ENCODE peak calls at places on chromosome 5, in eight cellular contexts. I is SK-N-SH, A is fibroblast of lung, F is MM.1S, H is osteoblast, M is neural progenitor cell, P is mammary epithelial cell, E is K562. B is an unnamed sample. For H3K27me3 and H4K20me1, the result is how much of the 10 kb centered on the place peaks cover.

GRCh38 chr5:118834710-118835109 is 153.6 kb downstream of the DTWD2 start:
- DNase-seq in P (no peak), M (no peak), I (no peak), E (no peak), A (no peak), F (no peak), H (no peak), B (no peak)

GRCh38 chr5:42950466-42951168 is 89.5 kb downstream of the ANXA2R start:
- DNase-seq in E (peak), I (peak), P (peak), A (peak), H (peak), M (no peak), F (peak), B (peak)

GRCh38 chr5:124057161-124057814 is 545.3 kb downstream of the CSNK1G3 start:
- DNase-seq in H (peak), E (no peak), A (no peak), P (peak), I (no peak), M (no peak), F (peak), B (no peak)

GRCh38 chr5:134625559-134625958 is 7.1 kb downstream of the SAR1B start:
- DNase-seq in M (no peak), A (no peak), H (no peak), P (no peak), E (no peak), I (no peak), F (no peak), B (no peak)

GRCh38 chr5:149238540-149238939 is 33.1 kb upstream of the AFAP1L1 start:
- DNase-seq in F (no peak), A (no peak), H (no peak), M (no peak), P (no peak), I (no peak), E (no peak), B (no peak)

GRCh38 chr5:33244441-33245150 is 196.2 kb upstream of the TARS1 start:
- DNase-seq in I (no peak), P (no peak), H (peak), F (no peak), M (no peak), A (no peak), E (no peak), B (no peak)

GRCh38 chr5:43039468-43040286 is 442 bp downstream of the ANXA2R start:
- DNase-seq in A (peak), I (peak), H (peak), F (peak), E (peak), P (no peak), M (peak), B (no peak)

GRCh38 chr5:137564475-137564961 is 65.4 kb upstream of the SPOCK1 start:
- DNase-seq in H (no peak), I (no peak), F (no peak), E (no peak), M (peak), P (peak), A (no peak), B (no peak)

GRCh38 chr5:96745025-96745424 is 62.7 kb downstream of the ERAP1 start:
- DNase-seq in M (no peak), E (no peak), I (no peak), H (no peak), F (no peak), P (no peak), A (no peak), B (no peak)

GRCh38 chr5:141488591-141489478 is at the start of gene PCDHGC5:
- DNase-seq in H (peak), I (no peak), F (no peak), A (peak), E (no peak), P (peak), M (no peak), B (peak)

GRCh38 chr5:28850320-28850921 is 1812.0 kb upstream of the CDH9 start:
- DNase-seq in P (peak), I (no peak), E (no peak), H (peak), F (no peak), A (no peak), M (no peak), B (no peak)

GRCh38 chr5:150263801-150264621 is 25.6 kb downstream of the CAMK2A start:
- DNase-seq in E (no peak), F (no peak), H (peak), M (no peak), P (peak), I (peak), A (peak), B (peak)

GRCh38 chr5:62600560-62601252 is 22.1 kb downstream of the LRRC70 start:
- DNase-seq in M (no peak), A (no peak), I (no peak), P (no peak), H (no peak), F (peak), E (no peak), B (no peak)

GRCh38 chr5:160769264-160769663 is 82.7 kb downstream of the ATP10B start:
- DNase-seq in H (no peak), I (no peak), P (no peak), M (no peak), A (no peak), E (no peak), F (no peak), B (no peak)

GRCh38 chr5:13976867-13977479 is 32.5 kb upstream of the DNAH5 start:
- DNase-seq in I (peak), M (peak), F (peak), A (peak), E (peak), P (peak), H (peak), B (no peak)

GRCh38 chr5:8059337-8059736 is 190.4 kb downstream of the MTRR start:
- DNase-seq in P (no peak), E (no peak), M (no peak), A (no peak), I (no peak), H (no peak), F (no peak), B (no peak)

GRCh38 chr5:75049581-75050274 is 2.6 kb downstream of the GCNT4 start:
- DNase-seq in H (peak), A (peak), M (peak), P (peak), I (peak), F (peak), E (peak), B (peak)

GRCh38 chr5:153551537-153552079 is 61.1 kb downstream of the GRIA1 start:
- DNase-seq in I (peak), P (peak), M (peak), E (no peak), H (peak), A (peak), F (no peak), B (peak)

GRCh38 chr5:124906339-124907097 is 160.1 kb upstream of the ZNF608 start:
- DNase-seq in H (peak), E (no peak), A (peak), M (peak), F (peak), P (peak), I (peak), B (no peak)

GRCh38 chr5:172887735-172888134 is 53.7 kb downstream of the ERGIC1 start:
- DNase-seq in H (peak), P (no peak), I (no peak), E (no peak), A (peak), M (no peak), F (no peak), B (no peak)

GRCh38 chr5:174951151-174951780 is 226.9 kb downstream of the MSX2 start:
- DNase-seq in E (peak), H (peak), P (peak), A (peak), M (peak), I (peak), F (peak), B (peak)

GRCh38 chr5:171975877-171976667 is 30.4 kb downstream of the FBXW11 start:
- DNase-seq in F (no peak), H (no peak), I (no peak), E (no peak), A (no peak), M (no peak), P (no peak), B (no peak)

GRCh38 chr5:61313960-61314681 is 17.9 kb upstream of the ZSWIM6 start:
- DNase-seq in A (peak), E (no peak), P (peak), M (no peak), H (peak), I (no peak), F (no peak), B (no peak)

GRCh38 chr5:52604151-52604550 is 183.6 kb upstream of the ITGA1 start:
- DNase-seq in I (no peak), P (no peak), F (no peak), M (no peak), H (no peak), E (no peak), A (no peak), B (no peak)

GRCh38 chr5:65247594-65247993 is 234.1 kb downstream of the ADAMTS6 start:
- DNase-seq in H (no peak), I (no peak), M (no peak), A (no peak), E (no peak), F (no peak), P (peak), B (no peak)

GRCh38 chr5:172637740-172638139 is 3.3 kb upstream of the NEURL1B start:
- DNase-seq in F (no peak), H (no peak), P (no peak), M (no peak), A (no peak), I (no peak), E (no peak), B (no peak)

GRCh38 chr5:76785493-76785892 is 33.3 kb upstream of the F2RL1 start:
- DNase-seq in I (no peak), P (peak), F (no peak), E (no peak), A (no peak), H (peak), M (no peak), B (no peak)

GRCh38 chr5:127938746-127939145 is 144.8 kb upstream of the SLC12A2 start:
- DNase-seq in E (no peak), M (no peak), F (no peak), I (no peak), A (no peak), P (no peak), H (peak), B (no peak)

GRCh38 chr5:163506726-163507125 is 1.3 kb downstream of the MAT2B start:
- DNase-seq in P (peak), A (peak), E (no peak), I (no peak), M (no peak), F (peak), H (peak), B (no peak)

GRCh38 chr5:43664641-43665040 is 61.7 kb downstream of the NNT start:
- DNase-seq in E (no peak), M (no peak), F (no peak), H (peak), I (no peak), A (peak), P (no peak), B (no peak)

GRCh38 chr5:80701597-80701996 is 46.8 kb upstream of the DHFR start:
- DNase-seq in E (no peak), F (no peak), P (no peak), A (no peak), M (no peak), I (no peak), H (no peak), B (no peak)

GRCh38 chr5:76257897-76258296 is 145.2 kb upstream of the IQGAP2 start:
- DNase-seq in A (no peak), F (no peak), E (no peak), P (no peak), I (no peak), H (no peak), M (no peak), B (no peak)

GRCh38 chr5:34582364-34582763 is 73.8 kb upstream of the RAI14 start:
- DNase-seq in A (no peak), H (no peak), M (peak), E (no peak), I (no peak), F (no peak), P (no peak), B (no peak)

GRCh38 chr5:32193591-32193990 is 19.5 kb upstream of the GOLPH3 start:
- DNase-seq in A (peak), M (no peak), P (peak), E (no peak), H (peak), I (peak), F (no peak), B (no peak)

GRCh38 chr5:172556971-172557461 is 84.0 kb upstream of the NEURL1B start:
- DNase-seq in E (peak), P (no peak), I (no peak), M (peak), F (no peak), H (no peak), A (peak), B (no peak)

GRCh38 chr5:139820606-139821005 is 25.0 kb downstream of the PSD2 start:
- DNase-seq in A (no peak), P (no peak), M (no peak), I (no peak), E (no peak), F (no peak), H (peak), B (no peak)
- H3K27me3 ChIP-seq in A (under half), P (under half), M (under half), I (under half), E (under half), F (under half), H (under half), B (under half)

GRCh38 chr5:98602534-98603112 is 170.8 kb upstream of the RGMB start:
- DNase-seq in I (no peak), H (no peak), E (no peak), A (no peak), P (no peak), M (no peak), F (no peak), B (no peak)
- H4K20me1 ChIP-seq in I (under half), H (under half), E (under half), A (under half), P (under half), M (under half), F (under half), B (under half)

DNA sequence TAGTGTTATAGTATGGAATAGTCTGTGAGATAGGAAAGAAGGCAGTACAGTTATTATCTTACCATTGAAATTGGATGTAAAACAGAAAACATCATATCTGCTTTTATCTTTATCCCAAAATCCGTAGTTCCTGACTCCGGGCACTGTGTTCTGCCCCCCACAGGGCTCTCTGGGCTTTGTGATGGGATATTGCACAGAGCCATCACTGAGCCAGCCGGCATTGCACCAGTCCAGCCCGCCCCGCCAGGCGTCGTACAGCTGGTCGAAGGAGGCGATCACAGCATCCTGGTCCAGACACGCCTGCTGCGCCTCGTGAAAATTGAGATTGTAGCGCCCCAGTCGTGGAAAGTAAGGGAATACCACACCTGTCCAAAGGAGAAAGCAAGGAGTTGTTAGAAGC is 76.4 kb downstream of the HAPLN1 start:
- DNase-seq in I (no peak), M (no peak), F (no peak), H (no peak), E (no peak), A (no peak), P (no peak), B (no peak)
- H3K27me3 ChIP-seq in I (under half), M (under half), F (under half), H (under half), E (under half), A (under half), P (under half), B (under half)

GRCh38 chr5:139574641-139575312 is 13.6 kb downstream of the UBE2D2 start:
- DNase-seq in P (no peak), I (peak), H (no peak), M (peak), A (peak), F (peak), E (peak), B (no peak)

GRCh38 chr5:139577689-139578347 is 16.7 kb downstream of the UBE2D2 start:
- DNase-seq in F (no peak), E (no peak), I (no peak), P (no peak), M (no peak), H (no peak), A (no peak), B (no peak)

GRCh38 chr5:139578348-139578724 is 17.2 kb downstream of the UBE2D2 start:
- DNase-seq in P (no peak), A (no peak), F (no peak), E (no peak), M (no peak), H (no peak), I (no peak), B (no peak)

GRCh38 chr5:139575313-139575646 is 14.1 kb downstream of the UBE2D2 start:
- DNase-seq in I (no peak), F (no peak), A (no peak), P (no peak), E (no peak), M (no peak), H (no peak), B (no peak)

GRCh38 chr5:139575751-139576150 is 14.6 kb downstream of the UBE2D2 start:
- DNase-seq in A (no peak), M (no peak), P (no peak), E (no peak), H (no peak), I (no peak), F (no peak), B (no peak)
- H4K20me1 ChIP-seq in A (under half), M (half or more), P (under half), E (under half), H (half or more), I (half or more), F (under half), B (under half)

DNA sequence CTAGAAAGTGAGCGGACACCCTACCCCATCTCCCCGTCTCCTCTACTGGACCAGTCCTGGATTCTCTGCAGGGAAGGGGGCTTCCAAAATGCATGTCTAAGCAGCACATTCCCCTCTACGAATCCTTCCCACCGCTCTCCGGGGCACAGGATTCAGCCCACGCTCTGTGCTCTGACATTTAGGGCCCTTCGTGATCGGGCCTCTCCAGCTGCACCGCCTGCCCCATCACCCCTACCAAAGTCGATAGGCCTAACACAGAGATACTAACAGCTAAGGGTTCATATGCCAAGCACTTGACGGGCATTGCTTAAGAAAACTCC is 1.2 kb downstream of the ARL10 start:
- DNase-seq in P (no peak), A (no peak), H (peak), M (no peak), F (no peak), I (no peak), E (no peak), B (no peak)
- H3K27me3 ChIP-seq in P (under half), A (under half), H (under half), M (half or more), F (under half), I (under half), E (under half), B (under half)

GRCh38 chr5:176528301-176528700 is 8.9 kb downstream of the RNF44 start:
- DNase-seq in F (no peak), A (no peak), M (no peak), P (no peak), E (no peak), I (no peak), H (peak), B (no peak)

GRCh38 chr5:176526462-176526861 is 10.7 kb downstream of the RNF44 start:
- DNase-seq in F (no peak), A (no peak), H (no peak), E (no peak), I (no peak), M (no peak), P (no peak), B (no peak)

GRCh38 chr5:176528761-176529115 is 8.5 kb downstream of the RNF44 start:
- DNase-seq in I (no peak), P (no peak), E (no peak), M (no peak), H (peak), A (no peak), F (no peak), B (no peak)

GRCh38 chr5:176529116-176529823 is 7.9 kb downstream of the RNF44 start:
- DNase-seq in I (no peak), A (no peak), E (no peak), P (no peak), M (no peak), H (peak), F (no peak), B (no peak)

GRCh38 chr5:176527246-176528222 is 9.7 kb downstream of the RNF44 start:
- DNase-seq in H (no peak), P (no peak), A (no peak), F (no peak), M (no peak), I (no peak), E (no peak), B (no peak)
- H4K20me1 ChIP-seq in H (under half), P (under half), A (under half), F (under half), M (under half), I (under half), E (under half), B (under half)

GRCh38 chr5:66595877-66596790 is at the start of gene MAST4:
- DNase-seq in M (peak), H (peak), E (peak), A (peak), F (peak), I (peak), P (peak), B (peak)

GRCh38 chr5:66602621-66603020 is 6.4 kb downstream of the MAST4 start:
- DNase-seq in P (no peak), F (no peak), M (no peak), H (no peak), A (no peak), E (no peak), I (no peak), B (no peak)

GRCh38 chr5:66596791-66597757 is 881 bp downstream of the MAST4 start:
- DNase-seq in P (peak), H (peak), M (peak), E (no peak), I (peak), F (peak), A (peak), B (no peak)
- H3K27me3 ChIP-seq in P (under half), H (half or more), M (half or more), E (under half), I (under half), F (under half), A (under half), B (under half)

DNA sequence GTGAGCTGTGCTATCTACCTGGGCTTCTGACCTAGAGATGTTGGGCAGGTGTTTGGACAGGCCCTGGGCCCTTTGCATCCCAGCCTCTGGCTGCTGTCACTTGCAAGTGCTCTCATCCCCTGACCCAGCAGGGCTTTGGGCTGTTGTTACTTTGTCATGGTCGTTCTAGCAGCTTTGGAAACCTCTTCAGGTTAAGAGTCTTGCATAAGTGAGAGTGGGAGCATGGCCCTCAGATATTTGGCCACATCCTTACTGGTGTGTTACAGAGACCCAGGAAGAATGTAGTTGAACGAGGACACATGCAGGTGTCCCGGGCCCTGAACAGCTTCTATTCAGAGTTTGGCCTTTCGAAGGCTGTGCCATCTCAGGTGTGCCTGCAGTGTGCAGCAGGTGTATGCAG is 4.5 kb downstream of the TENT4A start:
- DNase-seq in F (no peak), H (no peak), M (no peak), A (no peak), I (no peak), P (no peak), E (no peak), B (no peak)
- H4K20me1 ChIP-seq in F (under half), H (half or more), M (half or more), A (under half), I (half or more), P (under half), E (half or more), B (under half)

GRCh38 chr5:159052282-159053011 is 47.3 kb downstream of the EBF1 start:
- DNase-seq in E (no peak), P (no peak), H (no peak), A (no peak), F (no peak), M (peak), I (no peak), B (no peak)

GRCh38 chr5:159051431-159052281 is 48.1 kb downstream of the EBF1 start:
- DNase-seq in E (no peak), H (no peak), A (peak), F (no peak), I (no peak), M (peak), P (no peak), B (no peak)

GRCh38 chr5:159048298-159048697 is 51.4 kb downstream of the EBF1 start:
- DNase-seq in A (no peak), P (no peak), F (no peak), M (no peak), I (no peak), H (no peak), E (no peak), B (no peak)

GRCh38 chr5:159050408-159051091 is 49.2 kb downstream of the EBF1 start:
- DNase-seq in M (peak), I (no peak), P (no peak), A (peak), E (no peak), F (no peak), H (no peak), B (no peak)

GRCh38 chr5:159049844-159050318 is 49.8 kb downstream of the EBF1 start:
- DNase-seq in P (no peak), M (no peak), F (no peak), E (no peak), H (no peak), I (peak), A (peak), B (no peak)
- H3K27me3 ChIP-seq in P (under half), M (half or more), F (under half), E (under half), H (under half), I (under half), A (under half), B (half or more)

B was measured in keratinocyte.